ENCODE peak calls at places on chromosomes 13 and 19, in ten cellular contexts. U is IMR-90; E is neural crest cell; P is WTC11; X is cardiac fibroblast; T is AG04449; D is B cell; N is nephron progenitor cell; A is activated CD8-positive, alpha-beta T cell treated with anti-CD3 and anti-CD28 coated beads for 36 hours; H is endothelial cell. V is an unnamed sample.

GRCh38 chr13:59374720-59375119 is 789.0 kb downstream of the DIAPH3 start:
- DNase-seq in U (no peak), E (no peak), P (no peak), X (no peak), T (no peak), D (no peak), N (no peak), A (no peak), H (no peak), V (no peak)

GRCh38 chr19:58584498-58585441 is 11.6 kb upstream of the MZF1 start:
- DNase-seq in U (no peak), E (peak; percentile 0), P (no peak), X (no peak), T (no peak), D (no peak), N (no peak), A (no peak), H (no peak), V (no peak)

GRCh38 chr13:44050450-44051063 is 170.9 kb downstream of the LACC1 start:
- DNase-seq in U (peak; percentile 52), E (no peak), P (no peak), X (peak; percentile 54), T (no peak), D (peak; percentile 17), N (no peak), A (no peak), H (no peak), V (no peak)

GRCh38 chr13:74866151-74866550 is 615.8 kb downstream of the TBC1D4 start:
- DNase-seq in U (no peak), E (no peak), P (no peak), X (peak; percentile 20), T (no peak), D (no peak), N (no peak), A (no peak), H (no peak), V (no peak)

GRCh38 chr13:32731576-32731975 is 145.3 kb downstream of the PDS5B start:
- DNase-seq in U (peak; percentile 57), E (no peak), P (no peak), X (peak; percentile 25), T (no peak), D (no peak), N (no peak), A (peak; percentile 24), H (no peak), V (no peak)

GRCh38 chr13:78910147-78910546 is 251.2 kb upstream of the OBI1 start:
- DNase-seq in U (no peak), E (no peak), P (no peak), X (no peak), T (no peak), D (no peak), N (no peak), A (no peak), H (no peak), V (no peak)

GRCh38 chr19:11197291-11198174 is at the start of gene KANK2:
- DNase-seq in U (peak; percentile 55), E (peak; percentile 71), P (peak; percentile 82), X (peak; percentile 85), T (no peak), D (peak; percentile 99), N (peak; percentile 88), A (peak; percentile 74), H (peak; percentile 88), V (peak; percentile 97)

GRCh38 chr13:100584901-100585300 is 3.7 kb downstream of the GGACT start:
- DNase-seq in U (no peak), E (no peak), P (no peak), X (no peak), T (no peak), D (no peak), N (no peak), A (peak; percentile 42), H (no peak), V (no peak)

GRCh38 chr13:31264146-31264545 is 64.4 kb downstream of the B3GLCT start:
- DNase-seq in U (peak; percentile 29), E (no peak), P (no peak), X (no peak), T (no peak), D (no peak), N (no peak), A (no peak), H (no peak), V (no peak)

GRCh38 chr19:53980553-53981407 is 10.7 kb upstream of the CACNG6 start:
- DNase-seq in U (peak; percentile 19), E (no peak), P (peak; percentile 97), X (peak; percentile 96), T (no peak), D (no peak), N (peak; percentile 50), A (no peak), H (no peak), V (no peak)

GRCh38 chr19:10688545-10689280 is 12.5 kb upstream of the QTRT1 start:
- DNase-seq in U (no peak), E (no peak), P (no peak), X (no peak), T (no peak), D (no peak), N (no peak), A (no peak), H (no peak), V (no peak)

GRCh38 chr13:21894091-21894490 is 223.2 kb downstream of the FGF9 start:
- DNase-seq in U (no peak), E (no peak), P (no peak), X (no peak), T (no peak), D (no peak), N (no peak), A (no peak), H (no peak), V (no peak)

GRCh38 chr19:48779636-48780035 is 24.3 kb downstream of the FGF21 start:
- DNase-seq in U (no peak), E (no peak), P (no peak), X (no peak), T (no peak), D (no peak), N (no peak), A (no peak), H (no peak), V (no peak)

GRCh38 chr19:34254552-34255432 is at the start of gene GARRE1:
- DNase-seq in U (peak; percentile 24), E (peak; percentile 39), P (peak; percentile 53), X (peak; percentile 67), T (no peak), D (peak; percentile 96), N (peak; percentile 60), A (peak; percentile 88), H (peak; percentile 61), V (peak; percentile 44)

GRCh38 chr19:55256562-55257460 is 2.0 kb downstream of the PPP6R1 start:
- DNase-seq in U (no peak), E (no peak), P (no peak), X (no peak), T (no peak), D (no peak), N (no peak), A (peak; percentile 45), H (no peak), V (no peak)

GRCh38 chr19:52603558-52604207 is 33.6 kb downstream of the ZNF701 start:
- DNase-seq in U (peak; percentile 28), E (no peak), P (no peak), X (peak; percentile 53), T (peak; percentile 5), D (no peak), N (no peak), A (no peak), H (no peak), V (no peak)

GRCh38 chr19:41795031-41795461 is 1.3 kb upstream of the CEACAM3 start:
- DNase-seq in U (peak; percentile 16), E (peak; percentile 48), P (peak; percentile 76), X (peak; percentile 43), T (no peak), D (no peak), N (peak; percentile 53), A (peak; percentile 82), H (peak; percentile 64), V (no peak)

GRCh38 chr19:42850981-42851717 is 28.4 kb downstream of the PSG1 start:
- DNase-seq in U (peak; percentile 98), E (no peak), P (no peak), X (peak; percentile 70), T (peak; percentile 95), D (no peak), N (no peak), A (no peak), H (no peak), V (no peak)

GRCh38 chr13:109783815-109784589 is 2.4 kb downstream of the IRS2 start:
- DNase-seq in U (no peak), E (no peak), P (peak; percentile 32), X (peak; percentile 28), T (no peak), D (no peak), N (no peak), A (no peak), H (no peak), V (no peak)

GRCh38 chr13:49502954-49503353 is 7.2 kb downstream of the PHF11 start:
- DNase-seq in U (peak; percentile 77), E (no peak), P (no peak), X (peak; percentile 84), T (no peak), D (no peak), N (no peak), A (no peak), H (no peak), V (no peak)

GRCh38 chr19:46431824-46432223 is 3.1 kb upstream of the PNMA8C start:
- DNase-seq in U (no peak), E (no peak), P (peak; percentile 75), X (no peak), T (no peak), D (no peak), N (no peak), A (peak; percentile 17), H (no peak), V (no peak)
- TF ChIP-seq CTCF in U (no peak), E (peak; percentile 39), P (peak; percentile 40), X (no peak), T (no peak), D (no peak), N (no peak), A (no peak), H (peak; percentile 31), V (peak; percentile 15)

GRCh38 chr13:93238711-93239110 is 12.1 kb downstream of the GPC6 start:
- DNase-seq in U (no peak), E (no peak), P (no peak), X (no peak), T (no peak), D (no peak), N (no peak), A (no peak), H (no peak), V (no peak)
- TF ChIP-seq CTCF in U (no peak), E (no peak), P (no peak), X (no peak), T (no peak), D (no peak), N (no peak), A (no peak), H (no peak), V (no peak)

GRCh38 chr13:29543230-29544215 is 52.0 kb downstream of the SLC7A1 start:
- DNase-seq in U (peak; percentile 60), E (no peak), P (no peak), X (no peak), T (no peak), D (no peak), N (no peak), A (peak; percentile 80), H (no peak), V (no peak)
- TF ChIP-seq CTCF in U (peak; percentile 26), E (no peak), P (no peak), X (no peak), T (no peak), D (no peak), N (no peak), A (peak; percentile 24), H (no peak), V (no peak)

GRCh38 chr19:3879656-3880055 is 829 bp upstream of the ATCAY start:
- DNase-seq in U (no peak), E (no peak), P (peak; percentile 51), X (no peak), T (no peak), D (no peak), N (no peak), A (peak; percentile 13), H (no peak), V (no peak)
- TF ChIP-seq CTCF in U (no peak), E (peak; percentile 40), P (peak; percentile 61), X (no peak), T (no peak), D (no peak), N (peak; percentile 16), A (peak; percentile 29), H (peak; percentile 61), V (no peak)